ENCODE peak calls at places on chromosomes 3 and 15, in five cellular contexts. S is astrocyte, K is sigmoid colon, Q is endothelial cell of umbilical vein, E is GM06990. F is an unnamed sample.

GRCh38 chr15:93152951-93153350 is 63.9 kb upstream of the RGMA start:
- DNase-seq in S (no peak), K (peak), Q (no peak), E (no peak), F (no peak)

GRCh38 chr3:73404450-73404849 is 220.3 kb downstream of the PDZRN3 start:
- DNase-seq in S (peak), K (no peak), Q (no peak), E (no peak), F (no peak)

GRCh38 chr3:119206611-119207511 is 33.5 kb downstream of the UPK1B start:
- DNase-seq in S (no peak), K (no peak), Q (no peak), E (no peak), F (no peak)

GRCh38 chr3:182063742-182064141 is 352.0 kb downstream of the SOX2 start:
- DNase-seq in S (no peak), K (no peak), Q (no peak), E (no peak), F (no peak)

GRCh38 chr3:123332124-123332641 is 116.7 kb downstream of the ADCY5 start:
- DNase-seq in S (no peak), K (peak), Q (no peak), E (no peak), F (no peak)

GRCh38 chr15:98801234-98801561 is 152.9 kb downstream of the IGF1R start:
- DNase-seq in S (no peak), K (no peak), Q (peak), E (no peak), F (no peak)

GRCh38 chr3:50658416-50658815 is 16.3 kb upstream of the DOCK3 start:
- DNase-seq in S (no peak), K (no peak), Q (no peak), E (no peak), F (peak)

GRCh38 chr3:46506526-46506925 is 8.8 kb downstream of the RTP3 start:
- DNase-seq in S (no peak), K (no peak), Q (no peak), E (no peak), F (no peak)

GRCh38 chr3:38116471-38117162 is 20.3 kb downstream of the ACAA1 start:
- DNase-seq in S (no peak), K (peak), Q (no peak), E (no peak), F (no peak)

GRCh38 chr15:40982855-40983254 is 29.6 kb downstream of the CHAC1 start:
- DNase-seq in S (peak), K (no peak), Q (peak), E (no peak), F (peak)

GRCh38 chr15:37045859-37046318 is 54.5 kb downstream of the MEIS2 start:
- DNase-seq in S (no peak), K (no peak), Q (no peak), E (no peak), F (no peak)

GRCh38 chr15:42165081-42165480 is 8.6 kb upstream of the PLA2G4F start:
- DNase-seq in S (no peak), K (no peak), Q (no peak), E (no peak), F (peak)

GRCh38 chr15:69289312-69290146 is 9.2 kb upstream of the PAQR5 start:
- DNase-seq in S (no peak), K (no peak), Q (no peak), E (no peak), F (no peak)

GRCh38 chr15:56887782-56888127 is 30.7 kb upstream of the TCF12 start:
- DNase-seq in S (no peak), K (no peak), Q (no peak), E (no peak), F (no peak)

GRCh38 chr15:56886450-56886856 is 32.0 kb upstream of the TCF12 start:
- DNase-seq in S (no peak), K (no peak), Q (no peak), E (no peak), F (no peak)

GRCh38 chr15:56890038-56890437 is 28.4 kb upstream of the TCF12 start:
- DNase-seq in S (no peak), K (no peak), Q (no peak), E (no peak), F (no peak)

GRCh38 chr15:56883088-56883487 is 35.4 kb upstream of the TCF12 start:
- DNase-seq in S (no peak), K (no peak), Q (no peak), E (no peak), F (no peak)

DNA sequence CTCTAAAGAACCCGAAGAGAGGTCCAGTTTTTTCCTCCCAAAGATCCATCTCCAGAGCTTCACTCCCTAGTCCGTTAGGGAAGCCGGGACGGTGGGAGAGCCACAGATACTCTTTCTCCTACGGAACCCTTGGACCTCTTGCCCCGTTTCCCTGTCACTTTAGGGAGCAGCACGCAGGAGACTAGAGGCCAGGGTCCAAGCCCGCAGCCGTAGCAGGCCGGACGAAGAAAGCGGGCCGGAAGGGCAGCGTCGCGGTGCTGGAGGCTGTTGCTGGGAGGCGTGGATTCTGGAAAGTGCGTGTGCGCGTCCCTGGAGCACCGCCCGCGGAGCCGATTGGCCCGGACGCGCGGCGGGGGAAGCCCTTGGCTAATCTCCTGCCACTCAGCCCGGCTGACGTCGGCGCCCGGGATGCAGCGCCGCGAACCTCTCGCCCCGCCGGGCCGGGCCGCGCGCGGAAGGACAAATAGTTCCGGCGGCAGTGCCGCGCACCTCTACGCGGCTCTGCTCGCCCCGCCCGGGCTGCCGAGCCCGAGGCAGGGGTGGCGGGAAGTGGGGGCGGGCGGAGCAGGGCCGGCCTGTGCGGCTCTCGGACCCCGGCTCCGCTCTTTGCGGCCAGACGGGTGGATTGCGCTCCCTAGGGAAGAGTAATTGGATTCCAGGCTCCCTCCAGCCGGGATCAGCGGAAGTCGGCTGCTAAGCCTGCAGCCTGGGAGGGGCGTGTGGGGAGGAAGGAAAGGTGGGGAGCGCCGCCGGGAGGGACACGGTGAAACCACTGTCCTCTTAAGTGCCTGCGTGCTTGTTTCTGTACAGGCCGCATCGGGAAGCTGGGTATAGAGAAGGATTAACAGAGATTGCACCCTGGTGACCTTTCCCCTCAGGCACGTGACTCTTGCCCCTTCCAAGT is 31.3 kb upstream of the TCF12 start:
- DNase-seq in S (peak), K (peak), Q (peak), E (peak), F (peak)
- TF ChIP-seq CTCF in S (no peak), K (no peak), Q (peak), E (peak), F (peak)

GRCh38 chr15:75661041-75661778 is 13.5 kb downstream of the SNX33 start:
- DNase-seq in S (peak), K (peak), Q (peak), E (no peak), F (peak)
- H3K4me3 ChIP-seq in S (no peak), K (peak), Q (no peak), E (no peak), F (peak)

GRCh38 chr3:52055537-52056351 is 627 bp downstream of the DUSP7 start:
- DNase-seq in S (peak), K (peak), Q (peak), E (peak), F (peak)
- TF ChIP-seq CTCF in S (no peak), K (no peak), Q (peak), E (peak), F (peak)

GRCh38 chr3:54087581-54088410 is 34.6 kb upstream of the CACNA2D3 start:
- DNase-seq in S (no peak), K (no peak), Q (no peak), E (peak), F (no peak)
- H3K4me3 ChIP-seq in S (no peak), K (peak), Q (no peak), E (no peak), F (no peak)

GRCh38 chr15:43168192-43169107 is 16.8 kb upstream of the CCNDBP1 start:
- DNase-seq in S (peak), K (peak), Q (no peak), E (no peak), F (peak)
- TF ChIP-seq CTCF in S (no peak), K (no peak), Q (no peak), E (no peak), F (no peak)

GRCh38 chr15:31228980-31229826 is 97.4 kb upstream of the KLF13 start:
- DNase-seq in S (no peak), K (no peak), Q (no peak), E (peak), F (no peak)
- H3K4me3 ChIP-seq in S (no peak), K (no peak), Q (no peak), E (peak), F (no peak)

GRCh38 chr3:207973-208372 is 11.4 kb downstream of the CHL1 start:
- DNase-seq in S (no peak), K (no peak), Q (no peak), E (no peak), F (no peak)
- TF ChIP-seq CTCF in S (no peak), K (no peak), Q (no peak), E (peak), F (no peak)

DNA sequence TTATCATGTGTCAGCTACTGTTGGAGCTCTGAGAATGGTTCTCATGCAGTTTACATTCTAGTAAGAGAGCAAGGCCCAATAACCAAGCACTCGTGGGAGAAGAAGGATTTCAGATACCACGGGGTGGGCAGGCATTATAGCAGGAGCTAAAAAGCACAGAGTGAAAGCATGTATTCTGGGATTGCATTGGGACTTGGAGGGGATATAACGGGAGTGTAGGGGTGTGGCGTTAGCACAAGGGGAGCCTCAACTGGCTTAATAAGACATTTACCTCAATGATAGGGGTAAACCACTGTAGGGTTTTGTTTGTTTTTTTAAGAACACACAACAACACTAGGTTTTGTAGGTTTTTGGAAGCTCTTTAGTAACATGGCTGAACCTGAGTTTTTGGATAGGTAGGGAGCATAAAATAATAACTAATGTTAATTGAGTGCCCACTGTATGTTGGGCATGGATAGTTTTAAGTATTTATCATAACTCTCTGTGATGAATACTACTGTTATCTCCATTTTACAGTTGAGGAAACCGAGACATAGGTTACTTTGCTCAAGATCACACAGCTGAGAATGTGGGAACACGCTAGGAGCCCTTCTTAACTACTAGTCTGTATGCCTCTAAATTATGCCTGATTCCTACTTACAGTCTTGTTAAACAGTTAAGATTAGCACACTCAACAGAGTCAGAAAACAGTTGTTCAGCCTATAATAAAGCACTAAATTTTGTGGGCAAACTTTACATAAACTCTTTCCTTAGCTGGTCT is 1.8 kb upstream of the SIAH2 start:
- DNase-seq in S (no peak), K (no peak), Q (no peak), E (no peak), F (no peak)
- H3K4me3 ChIP-seq in S (no peak), K (no peak), Q (no peak), E (peak), F (no peak)